ENCODE peak calls at places on chromosomes 11 and 22, in four cellular contexts. One of them, this sample, is unnamed.
A peak's percentile ranks its signal among the peaks of the same experiment; 100 is the strongest.

GRCh38 chr11:122186439-122187080 is 70.5 kb upstream of the BLID start:
- DNase-seq in upper lobe of right lung: no peak
- DNase-seq in cardiac fibroblast: peak; percentile 98
- DNase-seq in fibroblast of mammary gland: peak; percentile 100
- DNase-seq in this sample: peak; percentile 95

GRCh38 chr11:68169442-68169841 is 43.7 kb downstream of the KMT5B start:
- DNase-seq in upper lobe of right lung: no peak
- DNase-seq in cardiac fibroblast: no peak
- DNase-seq in fibroblast of mammary gland: no peak
- DNase-seq in this sample: no peak

GRCh38 chr22:50252081-50253045 is 1.3 kb upstream of the HDAC10 start:
- DNase-seq in fibroblast of mammary gland: peak; percentile 59
- DNase-seq in upper lobe of right lung: peak; percentile 90
- DNase-seq in cardiac fibroblast: peak; percentile 70
- DNase-seq in this sample: peak; percentile 50

GRCh38 chr22:35838849-35839646 is 121.4 kb downstream of the APOL5 start:
- DNase-seq in cardiac fibroblast: peak; percentile 79
- DNase-seq in fibroblast of mammary gland: peak; percentile 82
- DNase-seq in upper lobe of right lung: no peak
- DNase-seq in this sample: peak; percentile 79

GRCh38 chr22:49621601-49622210 is 206.0 kb downstream of the BRD1 start:
- DNase-seq in fibroblast of mammary gland: no peak
- DNase-seq in cardiac fibroblast: no peak
- DNase-seq in upper lobe of right lung: peak; percentile 51
- DNase-seq in this sample: no peak

GRCh38 chr11:28767574-28767973 is 659.4 kb downstream of the METTL15 start:
- DNase-seq in cardiac fibroblast: peak; percentile 44
- DNase-seq in fibroblast of mammary gland: peak; percentile 33
- DNase-seq in upper lobe of right lung: no peak
- DNase-seq in this sample: no peak

GRCh38 chr11:7595016-7595869 is 78.1 kb downstream of the CYB5R2 start:
- DNase-seq in cardiac fibroblast: peak; percentile 78
- DNase-seq in upper lobe of right lung: no peak
- DNase-seq in fibroblast of mammary gland: peak; percentile 68
- DNase-seq in this sample: peak; percentile 5

GRCh38 chr22:22111267-22111751 is 128.7 kb upstream of the TOP3B start:
- DNase-seq in cardiac fibroblast: peak; percentile 35
- DNase-seq in fibroblast of mammary gland: peak; percentile 64
- DNase-seq in upper lobe of right lung: no peak
- DNase-seq in this sample: peak; percentile 78

GRCh38 chr22:42277988-42278776 is 7.7 kb upstream of the TCF20 start:
- DNase-seq in cardiac fibroblast: peak; percentile 13
- DNase-seq in fibroblast of mammary gland: no peak
- DNase-seq in upper lobe of right lung: no peak
- DNase-seq in this sample: no peak

GRCh38 chr11:21554284-21554683 is 638.6 kb upstream of the ANO5 start:
- DNase-seq in upper lobe of right lung: no peak
- DNase-seq in fibroblast of mammary gland: no peak
- DNase-seq in cardiac fibroblast: no peak
- DNase-seq in this sample: no peak

GRCh38 chr11:9527481-9528140 is 45.9 kb upstream of the WEE1 start:
- DNase-seq in cardiac fibroblast: peak; percentile 97
- DNase-seq in upper lobe of right lung: no peak
- DNase-seq in fibroblast of mammary gland: peak; percentile 91
- DNase-seq in this sample: peak; percentile 90

GRCh38 chr11:125063429-125064043 is 431 bp downstream of the SLC37A2 start:
- DNase-seq in fibroblast of mammary gland: no peak
- DNase-seq in upper lobe of right lung: no peak
- DNase-seq in cardiac fibroblast: no peak
- DNase-seq in this sample: no peak

GRCh38 chr11:118996926-118997626 is 862 bp upstream of the CENATAC start:
- DNase-seq in fibroblast of mammary gland: peak; percentile 69
- DNase-seq in upper lobe of right lung: no peak
- DNase-seq in cardiac fibroblast: no peak
- DNase-seq in this sample: peak; percentile 17

GRCh38 chr11:20158597-20159257 is 1.5 kb downstream of the DBX1 start:
- DNase-seq in fibroblast of mammary gland: peak; percentile 56
- DNase-seq in upper lobe of right lung: no peak
- DNase-seq in cardiac fibroblast: peak; percentile 76
- DNase-seq in this sample: peak; percentile 69

GRCh38 chr22:19430890-19431541 is 517 bp downstream of the HIRA start:
- DNase-seq in cardiac fibroblast: peak; percentile 26
- DNase-seq in fibroblast of mammary gland: peak; percentile 25
- DNase-seq in upper lobe of right lung: peak; percentile 70
- DNase-seq in this sample: peak; percentile 35

GRCh38 chr22:46055176-46055850 is 78.4 kb upstream of the WNT7B start:
- DNase-seq in upper lobe of right lung: peak; percentile 75
- DNase-seq in fibroblast of mammary gland: peak; percentile 43
- DNase-seq in cardiac fibroblast: no peak
- DNase-seq in this sample: peak; percentile 18
- H3K4me3 ChIP-seq in upper lobe of right lung: peak overlapping the region; percentile 81
- H3K4me3 ChIP-seq in fibroblast of mammary gland: peak overlapping the region; percentile 59
- H3K4me3 ChIP-seq in cardiac fibroblast: peak overlapping the region; percentile 69
- H3K4me3 ChIP-seq in this sample: peak overlapping the region; percentile 47

GRCh38 chr22:38927033-38927789 is 30.2 kb upstream of the APOBEC3A start:
- DNase-seq in upper lobe of right lung: peak; percentile 92
- DNase-seq in cardiac fibroblast: peak; percentile 57
- DNase-seq in fibroblast of mammary gland: peak; percentile 32
- DNase-seq in this sample: peak; percentile 46
- TF ChIP-seq CTCF in upper lobe of right lung: peak; percentile 79
- TF ChIP-seq CTCF in cardiac fibroblast: peak; percentile 57
- TF ChIP-seq CTCF in fibroblast of mammary gland: peak; percentile 42
- TF ChIP-seq CTCF in this sample: peak; percentile 83

DNA sequence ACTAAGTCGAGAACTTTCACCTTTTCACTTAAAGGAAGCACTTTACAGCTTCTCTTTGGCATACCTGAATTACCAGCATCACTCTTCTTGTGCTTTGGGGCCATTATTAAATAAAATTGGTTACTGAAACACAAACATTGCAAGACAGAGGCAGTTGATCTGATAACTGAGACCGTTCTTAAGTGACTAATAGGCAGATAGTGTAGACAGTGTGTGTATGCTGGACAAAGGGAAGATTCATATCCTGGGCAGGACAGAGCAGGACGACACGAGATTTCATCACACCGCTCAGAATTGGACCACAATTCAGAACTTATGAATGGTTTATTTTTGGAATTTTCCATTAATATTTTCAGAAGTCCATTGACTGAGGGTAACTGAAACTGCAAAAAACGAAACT is 68.5 kb downstream of the LDLRAD3 start:
- DNase-seq in cardiac fibroblast: peak; percentile 55
- DNase-seq in upper lobe of right lung: no peak
- DNase-seq in fibroblast of mammary gland: peak; percentile 72
- DNase-seq in this sample: peak; percentile 17
- H3K4me3 ChIP-seq in cardiac fibroblast: peak overlapping the region; percentile 15
- H3K4me3 ChIP-seq in upper lobe of right lung: no peak overlapping the region
- H3K4me3 ChIP-seq in fibroblast of mammary gland: no peak overlapping the region
- H3K4me3 ChIP-seq in this sample: no peak overlapping the region

GRCh38 chr11:87819141-87819540 is 356.1 kb downstream of the RAB38 start:
- DNase-seq in fibroblast of mammary gland: peak; percentile 20
- DNase-seq in upper lobe of right lung: no peak
- DNase-seq in cardiac fibroblast: no peak
- DNase-seq in this sample: peak; percentile 5
- TF ChIP-seq CTCF in fibroblast of mammary gland: no peak
- TF ChIP-seq CTCF in upper lobe of right lung: no peak
- TF ChIP-seq CTCF in cardiac fibroblast: no peak
- TF ChIP-seq CTCF in this sample: no peak

GRCh38 chr11:78967811-78968210 is 393.1 kb upstream of the NARS2 start:
- DNase-seq in upper lobe of right lung: no peak
- DNase-seq in cardiac fibroblast: no peak
- DNase-seq in fibroblast of mammary gland: no peak
- DNase-seq in this sample: no peak

GRCh38 chr11:78958444-78958843 is 383.8 kb upstream of the NARS2 start:
- DNase-seq in cardiac fibroblast: no peak
- DNase-seq in fibroblast of mammary gland: no peak
- DNase-seq in upper lobe of right lung: no peak
- DNase-seq in this sample: no peak

GRCh38 chr11:78957481-78958245 is 383.0 kb upstream of the NARS2 start:
- DNase-seq in cardiac fibroblast: no peak
- DNase-seq in upper lobe of right lung: no peak
- DNase-seq in fibroblast of mammary gland: peak; percentile 66
- DNase-seq in this sample: peak; percentile 41

GRCh38 chr11:78961186-78961782 is 386.6 kb upstream of the NARS2 start:
- DNase-seq in fibroblast of mammary gland: peak; percentile 31
- DNase-seq in upper lobe of right lung: no peak
- DNase-seq in cardiac fibroblast: peak; percentile 51
- DNase-seq in this sample: peak; percentile 33

DNA sequence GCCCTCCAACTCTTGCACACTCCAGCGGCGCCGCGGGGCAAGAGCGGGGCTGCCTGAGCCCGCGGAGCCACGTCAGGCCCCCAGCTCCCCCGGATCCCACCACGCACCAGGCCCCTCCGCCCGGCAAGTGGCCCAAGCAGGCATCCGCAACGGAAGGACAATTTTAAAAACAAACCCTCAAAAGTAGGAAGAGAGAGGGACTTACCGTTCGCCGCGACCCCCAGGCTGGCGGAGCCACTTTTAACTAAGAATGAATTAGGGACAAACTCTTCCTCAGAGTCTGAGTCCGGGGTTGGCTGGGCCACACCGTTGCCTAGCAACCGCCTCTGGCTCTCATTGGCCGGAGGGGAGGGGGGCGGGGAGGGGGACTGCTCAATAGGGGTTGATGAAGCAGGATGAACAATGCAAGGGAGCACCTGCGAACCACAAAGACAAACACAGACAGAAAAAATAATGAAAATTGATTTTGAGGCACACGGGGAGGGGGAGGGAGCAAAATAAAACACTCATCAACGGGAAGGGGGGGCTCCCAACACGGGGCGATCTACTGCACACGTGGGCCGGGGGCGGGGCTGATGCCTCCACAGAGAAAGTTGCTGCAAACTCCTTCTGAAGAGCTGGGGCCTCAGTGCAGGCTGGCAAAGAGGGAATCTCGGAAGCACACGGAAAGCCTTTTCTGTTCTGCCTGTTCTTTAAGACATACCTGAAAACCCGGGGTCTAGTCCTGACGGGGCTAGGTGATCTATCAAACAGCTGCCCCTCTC is 387.5 kb upstream of the NARS2 start:
- DNase-seq in upper lobe of right lung: no peak
- DNase-seq in cardiac fibroblast: peak; percentile 46
- DNase-seq in fibroblast of mammary gland: peak; percentile 30
- DNase-seq in this sample: peak; percentile 71
- H3K4me3 ChIP-seq in upper lobe of right lung: no peak overlapping the region
- H3K4me3 ChIP-seq in cardiac fibroblast: no peak overlapping the region
- H3K4me3 ChIP-seq in fibroblast of mammary gland: no peak overlapping the region
- H3K4me3 ChIP-seq in this sample: peak overlapping the region; percentile 31

DNA sequence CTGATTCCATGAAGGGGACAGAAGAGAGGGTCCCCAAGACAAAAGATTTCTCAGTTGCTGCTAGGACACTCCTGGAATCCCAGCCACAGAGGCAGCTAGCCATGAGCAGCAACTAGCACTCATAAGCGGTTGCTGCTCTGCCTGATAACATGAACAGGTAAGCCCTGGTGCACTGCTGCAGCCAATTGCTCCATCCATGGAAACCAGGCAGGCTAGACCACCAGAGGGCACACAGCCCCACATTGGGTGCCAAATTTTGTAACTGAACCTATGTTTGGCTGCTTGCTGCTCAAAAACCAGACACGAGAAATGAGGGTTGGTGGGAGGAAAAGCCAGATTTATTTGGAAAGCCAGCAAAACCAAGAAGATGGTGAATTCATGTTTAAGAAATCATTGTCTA is 21.9 kb upstream of the QSER1 start:
- DNase-seq in fibroblast of mammary gland: no peak
- DNase-seq in upper lobe of right lung: no peak
- DNase-seq in cardiac fibroblast: peak; percentile 4
- DNase-seq in this sample: no peak
- TF ChIP-seq CTCF in fibroblast of mammary gland: peak; percentile 36
- TF ChIP-seq CTCF in upper lobe of right lung: peak; percentile 36
- TF ChIP-seq CTCF in cardiac fibroblast: peak; percentile 15
- TF ChIP-seq CTCF in this sample: peak; percentile 35

GRCh38 chr11:353315-353857 is 15.9 kb upstream of the B4GALNT4 start:
- DNase-seq in fibroblast of mammary gland: peak; percentile 87
- DNase-seq in cardiac fibroblast: peak; percentile 92
- DNase-seq in upper lobe of right lung: peak; percentile 80
- DNase-seq in this sample: peak; percentile 84

GRCh38 chr11:356610-357009 is 12.7 kb upstream of the B4GALNT4 start:
- DNase-seq in upper lobe of right lung: no peak
- DNase-seq in cardiac fibroblast: no peak
- DNase-seq in fibroblast of mammary gland: no peak
- DNase-seq in this sample: no peak

GRCh38 chr11:358129-358805 is 11.0 kb upstream of the B4GALNT4 start:
- DNase-seq in upper lobe of right lung: peak; percentile 48
- DNase-seq in fibroblast of mammary gland: no peak
- DNase-seq in cardiac fibroblast: no peak
- DNase-seq in this sample: no peak

GRCh38 chr11:357582-357981 is 11.7 kb upstream of the B4GALNT4 start:
- DNase-seq in upper lobe of right lung: no peak
- DNase-seq in fibroblast of mammary gland: no peak
- DNase-seq in cardiac fibroblast: no peak
- DNase-seq in this sample: no peak

DNA sequence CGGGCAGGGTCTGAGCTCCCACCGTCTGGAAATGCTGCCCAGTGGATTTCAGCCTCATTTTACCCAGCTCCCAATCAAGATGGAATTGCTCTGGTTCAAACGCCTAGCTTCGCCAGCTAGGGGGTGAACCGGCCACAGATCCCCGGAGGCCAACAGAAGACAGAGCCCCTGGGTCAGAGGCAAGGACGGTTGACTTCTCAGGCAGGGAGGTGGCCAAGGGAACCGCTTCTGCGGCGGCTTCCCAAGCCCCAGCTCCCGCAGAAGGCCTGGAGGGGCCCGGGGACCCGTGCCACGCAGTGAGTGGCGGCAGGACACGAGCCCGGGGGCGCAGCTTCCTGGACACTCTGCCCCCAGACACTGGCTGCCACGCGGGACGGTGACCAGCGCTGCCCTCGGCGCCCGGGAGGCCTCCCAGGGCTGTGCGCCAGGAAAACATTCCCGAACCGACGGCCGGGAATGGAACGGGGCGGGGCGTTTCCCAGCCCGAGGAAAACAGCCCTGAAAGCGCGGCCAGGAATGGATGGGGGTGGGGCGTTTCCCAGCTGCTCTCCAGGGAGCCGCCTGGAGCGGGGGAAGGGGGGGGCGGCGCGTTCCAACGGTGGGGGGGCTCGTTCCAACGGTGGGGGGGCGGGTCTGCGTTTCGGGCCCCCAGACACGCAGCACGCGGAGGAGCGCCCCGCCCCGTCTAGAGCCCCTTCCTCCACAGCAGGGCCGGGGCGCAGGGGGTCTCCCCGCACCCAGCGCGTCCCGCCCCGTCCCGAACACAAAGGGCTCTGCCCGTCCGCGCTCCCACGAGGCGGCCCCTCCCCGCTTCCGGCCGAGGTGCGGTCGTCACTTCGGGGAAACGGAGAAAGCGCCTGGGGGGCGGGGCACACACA is 13.5 kb upstream of the B4GALNT4 start:
- DNase-seq in fibroblast of mammary gland: peak; percentile 92
- DNase-seq in cardiac fibroblast: peak; percentile 100
- DNase-seq in upper lobe of right lung: peak; percentile 95
- DNase-seq in this sample: peak; percentile 98
- H3K4me3 ChIP-seq in fibroblast of mammary gland: peak overlapping the region; percentile 26
- H3K4me3 ChIP-seq in cardiac fibroblast: peak overlapping the region; percentile 34
- H3K4me3 ChIP-seq in upper lobe of right lung: peak overlapping the region; percentile 42
- H3K4me3 ChIP-seq in this sample: peak overlapping the region; percentile 5

DNA sequence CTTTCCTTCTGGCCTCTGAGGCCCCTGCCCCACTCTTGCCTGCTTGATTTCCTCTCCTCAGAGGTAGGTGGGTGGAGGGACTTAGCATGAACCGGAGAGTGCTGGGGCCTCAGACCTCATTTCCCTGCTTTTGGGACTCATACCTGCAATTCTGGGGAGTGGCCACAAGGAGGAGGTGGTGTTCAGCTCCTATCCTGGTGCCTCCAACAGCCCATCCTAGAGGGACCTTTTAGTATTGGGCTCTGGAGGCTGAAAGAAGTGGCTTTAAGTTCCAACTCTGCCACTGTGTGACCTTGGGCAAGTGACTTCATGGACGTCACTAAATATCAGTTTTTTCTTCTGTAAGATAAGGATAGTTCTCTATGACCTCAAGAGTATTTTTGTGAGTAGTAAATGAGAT is 98.6 kb downstream of the KIAA1671 start:
- DNase-seq in fibroblast of mammary gland: no peak
- DNase-seq in cardiac fibroblast: no peak
- DNase-seq in upper lobe of right lung: no peak
- DNase-seq in this sample: no peak
- TF ChIP-seq CTCF in fibroblast of mammary gland: peak; percentile 38
- TF ChIP-seq CTCF in cardiac fibroblast: peak; percentile 51
- TF ChIP-seq CTCF in upper lobe of right lung: peak; percentile 25
- TF ChIP-seq CTCF in this sample: peak; percentile 55